ENCODE peak calls at places on chromosomes 13 and 19, in five cellular contexts. B is tibial nerve, K is MM.1S, I is GM12865, W is fibroblast of pulmonary artery. D is an unnamed sample.

GRCh38 chr19:4375620-4376228 is 24.6 kb downstream of the SH3GL1 start:
- DNase-seq in B (no peak), K (no peak), I (peak; percentile 87), W (peak; percentile 80), D (no peak)

GRCh38 chr19:10305139-10305806 is 4.3 kb downstream of the ZGLP1 start:
- DNase-seq in B (no peak), K (no peak), I (no peak), W (no peak), D (peak; percentile 52)

GRCh38 chr13:49585220-49586157 is at the start of gene RCBTB1:
- DNase-seq in B (peak; percentile 18), K (peak; percentile 61), I (peak; percentile 83), W (peak; percentile 59), D (peak; percentile 64)

GRCh38 chr19:13210941-13211340 is 60.7 kb downstream of the IER2 start:
- DNase-seq in B (no peak), K (no peak), I (no peak), W (no peak), D (no peak)

GRCh38 chr13:75489502-75490263 is 7.7 kb upstream of the TBC1D4 start:
- DNase-seq in B (no peak), K (peak; percentile 68), I (peak; percentile 78), W (peak; percentile 81), D (peak; percentile 65)

GRCh38 chr13:113158946-113159345 is 498 bp downstream of the PROZ start:
- DNase-seq in B (no peak), K (no peak), I (no peak), W (no peak), D (no peak)

GRCh38 chr19:4660181-4660791 is 9.9 kb downstream of the MYDGF start:
- DNase-seq in B (no peak), K (peak; percentile 41), I (no peak), W (no peak), D (peak; percentile 29)

GRCh38 chr19:38742296-38742695 is 2.0 kb downstream of the CAPN12 start:
- DNase-seq in B (no peak), K (no peak), I (no peak), W (no peak), D (no peak)

GRCh38 chr13:74554581-74555290 is 420.5 kb upstream of the KLF12 start:
- DNase-seq in B (no peak), K (no peak), I (no peak), W (no peak), D (no peak)

GRCh38 chr19:23070353-23070781 is 46.5 kb upstream of the ZNF730 start:
- DNase-seq in B (no peak), K (no peak), I (peak; percentile 2), W (peak; percentile 49), D (peak; percentile 31)

GRCh38 chr13:31956944-31957644 is 74.5 kb upstream of the FRY start:
- DNase-seq in B (no peak), K (no peak), I (no peak), W (no peak), D (no peak)

GRCh38 chr19:40139533-40140287 is 49.0 kb upstream of the ZNF780A start:
- DNase-seq in B (no peak), K (peak; percentile 65), I (peak; percentile 73), W (peak; percentile 76), D (peak; percentile 67)

GRCh38 chr19:45790942-45791341 is 1.7 kb downstream of the DMWD start:
- DNase-seq in B (no peak), K (no peak), I (peak; percentile 44), W (no peak), D (no peak)

GRCh38 chr13:19597523-19597922 is 35.9 kb upstream of the MPHOSPH8 start:
- DNase-seq in B (no peak), K (no peak), I (no peak), W (no peak), D (peak; percentile 81)

GRCh38 chr13:27194895-27195764 is 23.5 kb upstream of the USP12 start:
- DNase-seq in B (no peak), K (no peak), I (no peak), W (peak; percentile 95), D (peak; percentile 91)

GRCh38 chr13:27080018-27080948 is 91.3 kb downstream of the USP12 start:
- DNase-seq in B (no peak), K (no peak), I (no peak), W (no peak), D (no peak)

GRCh38 chr13:49444517-49445395 is 682 bp downstream of the SETDB2 start:
- DNase-seq in B (no peak), K (peak; percentile 42), I (peak; percentile 76), W (peak; percentile 33), D (peak; percentile 74)

GRCh38 chr13:73000027-73000674 is 58.7 kb upstream of the KLF5 start:
- DNase-seq in B (no peak), K (no peak), I (peak; percentile 15), W (peak; percentile 54), D (peak; percentile 90)

DNA sequence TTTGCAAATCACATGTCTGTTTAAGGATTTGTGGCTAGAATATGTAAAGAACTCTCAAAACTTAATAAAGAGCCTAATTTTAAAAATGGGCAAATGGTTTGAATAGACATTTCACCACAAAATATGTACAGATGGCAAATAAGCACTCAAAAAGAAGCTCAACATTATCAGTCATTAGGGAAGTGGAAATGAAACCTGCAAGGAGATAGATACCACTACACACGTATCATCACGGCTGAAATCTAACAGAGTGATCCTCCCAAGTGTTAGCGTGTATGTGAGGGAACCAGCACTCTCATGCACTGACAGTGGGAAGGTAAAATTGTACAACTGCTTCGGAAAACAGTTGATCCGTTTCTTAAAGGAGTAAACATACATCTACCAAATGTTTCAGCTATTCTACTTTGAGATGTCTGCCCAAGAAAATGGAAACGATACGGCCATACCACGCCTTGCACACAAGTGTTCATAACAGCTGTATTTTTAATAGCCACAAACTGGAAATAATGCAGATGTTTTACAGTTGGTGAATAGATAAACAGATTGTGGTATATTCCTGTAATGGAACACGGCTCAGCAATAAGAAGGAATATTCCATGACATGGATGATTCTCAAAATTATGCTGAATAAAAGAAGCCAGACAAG is 14.5 kb downstream of the ARHGEF7 start:
- DNase-seq in B (no peak), K (no peak), I (peak; percentile 68), W (no peak), D (no peak)
- H3K4me3 ChIP-seq in B (no peak overlapping the region), K (no peak overlapping the region), I (no peak overlapping the region), W (no peak overlapping the region), D (no peak overlapping the region)

GRCh38 chr13:28273919-28274318 is 135.6 kb downstream of the PAN3 start:
- DNase-seq in B (no peak), K (no peak), I (peak; percentile 8), W (peak; percentile 10), D (no peak)
- TF ChIP-seq CTCF in B (no peak), K (no peak), I (no peak), W (no peak), D (no peak)

DNA sequence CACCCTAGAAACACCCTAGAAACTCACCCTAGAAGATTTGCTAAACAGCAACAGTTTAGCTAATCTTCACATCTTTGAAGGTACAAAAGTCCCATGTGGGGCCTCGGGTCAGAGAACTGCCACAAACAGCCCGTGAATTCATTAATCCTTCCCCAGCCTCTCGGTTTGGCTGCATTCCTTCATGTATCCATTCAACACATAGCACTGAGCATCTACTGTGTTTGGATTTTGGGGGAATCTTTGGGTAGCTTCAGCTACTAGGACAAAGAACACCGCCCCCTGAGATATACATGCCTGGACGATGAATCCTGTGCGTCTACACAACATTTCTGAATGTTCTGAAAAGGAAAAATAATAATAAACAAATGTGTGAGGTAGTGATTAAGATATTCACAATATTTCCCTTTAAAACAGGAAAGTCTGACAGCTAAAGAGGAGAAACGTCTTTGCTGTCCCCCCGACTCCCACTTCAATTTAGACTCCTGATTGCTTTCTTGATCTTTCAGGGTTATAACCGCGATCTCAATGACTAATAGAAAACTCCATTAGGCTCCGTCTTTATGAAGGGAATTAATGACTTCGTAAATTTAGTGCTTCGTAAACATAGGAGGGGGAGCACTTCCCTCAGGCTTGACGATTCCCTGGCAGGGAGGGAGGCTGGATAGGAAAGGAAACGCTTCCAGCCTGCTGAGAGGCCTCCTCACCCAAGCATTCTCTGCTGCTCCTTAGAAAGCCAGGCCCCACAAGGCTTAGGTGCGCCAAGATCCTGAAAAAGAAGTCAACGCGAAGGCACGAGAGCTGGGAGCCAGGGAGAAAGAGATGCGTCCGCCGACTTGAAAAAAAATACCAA is 63.7 kb downstream of the ALOX5AP start:
- DNase-seq in B (no peak), K (no peak), I (no peak), W (no peak), D (no peak)
- H3K4me3 ChIP-seq in B (no peak overlapping the region), K (no peak overlapping the region), I (no peak overlapping the region), W (no peak overlapping the region), D (no peak overlapping the region)

GRCh38 chr13:46799139-46799538 is 2.2 kb upstream of the ESD start:
- DNase-seq in B (no peak), K (no peak), I (no peak), W (no peak), D (no peak)

GRCh38 chr13:46795321-46795720 is 1.6 kb downstream of the ESD start:
- DNase-seq in B (no peak), K (no peak), I (no peak), W (no peak), D (peak; percentile 61)

GRCh38 chr13:46797468-46798237 is 692 bp upstream of the ESD start:
- DNase-seq in B (no peak), K (no peak), I (no peak), W (no peak), D (no peak)

GRCh38 chr13:46796129-46796514 is 839 bp downstream of the ESD start:
- DNase-seq in B (no peak), K (no peak), I (peak; percentile 10), W (no peak), D (no peak)

DNA sequence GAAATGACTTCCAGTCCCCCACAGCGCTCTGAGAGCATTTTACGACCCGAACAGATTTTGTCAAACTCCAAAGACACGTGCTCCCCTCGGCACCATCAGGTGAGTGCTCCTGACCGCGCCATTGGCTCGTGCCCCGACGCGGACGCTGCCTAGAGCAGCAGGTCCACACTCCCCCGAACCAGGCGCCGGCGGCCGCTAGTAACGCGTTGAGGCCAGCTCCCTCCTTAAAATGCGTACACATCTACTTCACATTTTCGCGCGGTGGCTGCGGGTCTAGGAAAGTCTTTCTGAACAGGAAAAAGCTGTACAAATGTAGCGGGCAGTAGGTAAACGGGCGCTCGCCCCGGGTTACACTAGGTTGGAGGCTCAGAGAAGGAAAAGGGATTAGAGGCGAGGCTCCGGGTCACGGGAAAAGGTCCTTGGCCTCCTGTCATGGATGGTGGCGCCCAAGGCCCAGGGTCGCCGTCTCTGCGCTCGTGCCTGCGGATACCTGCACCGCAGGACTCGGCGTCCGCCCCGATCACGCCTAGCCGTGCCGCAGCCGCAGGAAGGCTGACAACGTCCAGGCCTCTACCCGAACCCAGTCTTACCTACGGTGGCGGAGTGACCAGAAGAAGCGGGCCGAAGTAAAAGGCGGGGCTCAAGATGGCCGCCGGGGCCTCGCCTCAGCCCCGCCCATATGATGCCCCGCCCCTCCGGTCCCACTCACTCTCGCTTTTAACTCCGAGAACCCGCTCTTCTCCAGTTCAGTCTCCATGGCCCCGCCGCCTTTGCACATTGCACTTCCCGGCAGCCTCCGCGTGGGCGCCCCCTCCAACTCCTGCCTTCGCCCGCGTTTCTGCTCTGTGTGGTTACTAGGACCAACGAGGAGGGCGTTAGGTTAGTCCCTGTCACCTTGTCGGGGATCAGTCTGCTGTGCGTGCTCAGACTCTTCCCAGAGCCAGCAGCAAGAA is at the start of gene ESD:
- DNase-seq in B (peak; percentile 94), K (peak; percentile 57), I (peak; percentile 93), W (peak; percentile 90), D (peak; percentile 83)
- TF ChIP-seq CTCF in B (no peak), K (no peak), I (no peak), W (no peak), D (no peak)

GRCh38 chr19:35879068-35879467 is 10.7 kb downstream of the APLP1 start:
- DNase-seq in B (no peak), K (no peak), I (no peak), W (no peak), D (no peak)
- H3K4me3 ChIP-seq in B (no peak overlapping the region), K (no peak overlapping the region), I (no peak overlapping the region), W (no peak overlapping the region), D (no peak overlapping the region)

GRCh38 chr19:18881491-18881890 is 14.5 kb downstream of the CERS1 start:
- DNase-seq in B (no peak), K (no peak), I (no peak), W (no peak), D (no peak)
- TF ChIP-seq CTCF in B (no peak), K (no peak), I (no peak), W (no peak), D (no peak)